ENCODE peak calls at places on chromosomes 1 and 21, in six cellular contexts. One of them, this sample, is unnamed. For H3K36me3, the result is how much of the 10 kb centered on the place peaks cover.

GRCh38 chr1:111705841-111706240 is 33.4 kb downstream of the INKA2 start:
- DNase-seq in DND-41: no peak
- DNase-seq in fibroblast of lung: no peak
- DNase-seq in endodermal cell: no peak
- DNase-seq in GM23248: no peak
- DNase-seq in neural progenitor cell: no peak
- DNase-seq in this sample: no peak

GRCh38 chr21:38678827-38679226 is 126.9 kb upstream of the ETS2 start:
- DNase-seq in endodermal cell: no peak
- DNase-seq in DND-41: no peak
- DNase-seq in fibroblast of lung: no peak
- DNase-seq in GM23248: no peak
- DNase-seq in neural progenitor cell: no peak
- DNase-seq in this sample: no peak

GRCh38 chr21:38289697-38290096 is 32.9 kb downstream of the KCNJ15 start:
- DNase-seq in DND-41: no peak
- DNase-seq in endodermal cell: no peak
- DNase-seq in neural progenitor cell: no peak
- DNase-seq in GM23248: peak
- DNase-seq in fibroblast of lung: peak
- DNase-seq in this sample: no peak

GRCh38 chr1:112298558-112298957 is 97.5 kb upstream of the CTTNBP2NL start:
- DNase-seq in endodermal cell: peak
- DNase-seq in DND-41: peak
- DNase-seq in fibroblast of lung: peak
- DNase-seq in neural progenitor cell: peak
- DNase-seq in GM23248: peak
- DNase-seq in this sample: peak

GRCh38 chr1:1777510-1777909 is 760 bp downstream of the NADK start:
- DNase-seq in GM23248: peak
- DNase-seq in DND-41: no peak
- DNase-seq in endodermal cell: no peak
- DNase-seq in neural progenitor cell: peak
- DNase-seq in fibroblast of lung: peak
- DNase-seq in this sample: peak

GRCh38 chr1:11930571-11931445 is 3.7 kb upstream of the PLOD1 start:
- DNase-seq in endodermal cell: no peak
- DNase-seq in neural progenitor cell: no peak
- DNase-seq in DND-41: no peak
- DNase-seq in GM23248: peak
- DNase-seq in fibroblast of lung: peak
- DNase-seq in this sample: no peak

GRCh38 chr1:33143698-33144097 is 38.1 kb downstream of the TRIM62 start:
- DNase-seq in fibroblast of lung: peak
- DNase-seq in endodermal cell: no peak
- DNase-seq in GM23248: peak
- DNase-seq in neural progenitor cell: no peak
- DNase-seq in DND-41: no peak
- DNase-seq in this sample: no peak

GRCh38 chr1:156104065-156104810 is 10.3 kb upstream of the LMNA start:
- DNase-seq in endodermal cell: peak
- DNase-seq in neural progenitor cell: no peak
- DNase-seq in fibroblast of lung: peak
- DNase-seq in DND-41: no peak
- DNase-seq in GM23248: peak
- DNase-seq in this sample: peak

GRCh38 chr1:48878191-48878940 is 101.7 kb upstream of the BEND5 start:
- DNase-seq in GM23248: peak
- DNase-seq in fibroblast of lung: peak
- DNase-seq in endodermal cell: no peak
- DNase-seq in DND-41: no peak
- DNase-seq in neural progenitor cell: no peak
- DNase-seq in this sample: no peak

GRCh38 chr1:12076425-12077005 is 13.4 kb downstream of the TNFRSF8 start:
- DNase-seq in endodermal cell: no peak
- DNase-seq in fibroblast of lung: no peak
- DNase-seq in neural progenitor cell: no peak
- DNase-seq in GM23248: no peak
- DNase-seq in DND-41: no peak
- DNase-seq in this sample: no peak

GRCh38 chr1:104084380-104084779 is 334.7 kb downstream of the AMY1C start:
- DNase-seq in GM23248: no peak
- DNase-seq in fibroblast of lung: no peak
- DNase-seq in neural progenitor cell: no peak
- DNase-seq in DND-41: no peak
- DNase-seq in endodermal cell: no peak
- DNase-seq in this sample: no peak

GRCh38 chr1:229097356-229097755 is 173.6 kb upstream of the RAB4A start:
- DNase-seq in DND-41: no peak
- DNase-seq in fibroblast of lung: no peak
- DNase-seq in endodermal cell: peak
- DNase-seq in neural progenitor cell: no peak
- DNase-seq in GM23248: no peak
- DNase-seq in this sample: no peak

GRCh38 chr1:23752909-23753308 is 9.6 kb downstream of the ELOA start:
- DNase-seq in GM23248: no peak
- DNase-seq in fibroblast of lung: no peak
- DNase-seq in endodermal cell: no peak
- DNase-seq in neural progenitor cell: no peak
- DNase-seq in DND-41: no peak
- DNase-seq in this sample: no peak

GRCh38 chr1:2103266-2103900 is 53.2 kb downstream of the PRKCZ start:
- DNase-seq in fibroblast of lung: no peak
- DNase-seq in endodermal cell: no peak
- DNase-seq in DND-41: no peak
- DNase-seq in neural progenitor cell: no peak
- DNase-seq in GM23248: no peak
- DNase-seq in this sample: no peak

GRCh38 chr1:151311589-151312331 is 15.5 kb downstream of the PI4KB start:
- DNase-seq in GM23248: peak
- DNase-seq in DND-41: no peak
- DNase-seq in fibroblast of lung: peak
- DNase-seq in neural progenitor cell: no peak
- DNase-seq in endodermal cell: no peak
- DNase-seq in this sample: peak

GRCh38 chr1:89894210-89894668 is 73.4 kb downstream of the LRRC8D start:
- DNase-seq in GM23248: peak
- DNase-seq in endodermal cell: no peak
- DNase-seq in DND-41: no peak
- DNase-seq in fibroblast of lung: peak
- DNase-seq in neural progenitor cell: no peak
- DNase-seq in this sample: no peak

GRCh38 chr21:21714396-21714795 is 716.2 kb downstream of the NCAM2 start:
- DNase-seq in fibroblast of lung: peak
- DNase-seq in endodermal cell: no peak
- DNase-seq in neural progenitor cell: no peak
- DNase-seq in GM23248: peak
- DNase-seq in DND-41: no peak
- DNase-seq in this sample: no peak

GRCh38 chr1:40834968-40835545 is 27.1 kb downstream of the CITED4 start:
- DNase-seq in endodermal cell: no peak
- DNase-seq in DND-41: no peak
- DNase-seq in neural progenitor cell: no peak
- DNase-seq in fibroblast of lung: no peak
- DNase-seq in GM23248: no peak
- DNase-seq in this sample: no peak

GRCh38 chr1:201332616-201333335 is 44.7 kb downstream of the TNNT2 start:
- DNase-seq in fibroblast of lung: no peak
- DNase-seq in endodermal cell: no peak
- DNase-seq in neural progenitor cell: no peak
- DNase-seq in GM23248: no peak
- DNase-seq in DND-41: no peak
- DNase-seq in this sample: no peak

GRCh38 chr1:201335174-201335870 is 42.2 kb downstream of the TNNT2 start:
- DNase-seq in GM23248: no peak
- DNase-seq in endodermal cell: no peak
- DNase-seq in neural progenitor cell: no peak
- DNase-seq in DND-41: no peak
- DNase-seq in fibroblast of lung: no peak
- DNase-seq in this sample: no peak

GRCh38 chr1:201334325-201335173 is 42.9 kb downstream of the TNNT2 start:
- DNase-seq in DND-41: no peak
- DNase-seq in neural progenitor cell: no peak
- DNase-seq in fibroblast of lung: no peak
- DNase-seq in endodermal cell: no peak
- DNase-seq in GM23248: peak
- DNase-seq in this sample: no peak

GRCh38 chr1:201335901-201336300 is 41.6 kb downstream of the TNNT2 start:
- DNase-seq in DND-41: no peak
- DNase-seq in endodermal cell: no peak
- DNase-seq in neural progenitor cell: no peak
- DNase-seq in fibroblast of lung: no peak
- DNase-seq in GM23248: no peak
- DNase-seq in this sample: no peak

GRCh38 chr1:201336711-201337450 is 40.6 kb downstream of the TNNT2 start:
- DNase-seq in GM23248: no peak
- DNase-seq in DND-41: no peak
- DNase-seq in endodermal cell: no peak
- DNase-seq in neural progenitor cell: no peak
- DNase-seq in fibroblast of lung: no peak
- DNase-seq in this sample: no peak
- H3K4me3 ChIP-seq in GM23248: no peak
- H3K4me3 ChIP-seq in DND-41: no peak
- H3K4me3 ChIP-seq in endodermal cell: no peak
- H3K4me3 ChIP-seq in neural progenitor cell: no peak
- H3K4me3 ChIP-seq in fibroblast of lung: no peak
- H3K4me3 ChIP-seq in this sample: no peak

GRCh38 chr1:245156041-245156735 is 1.4 kb downstream of the KIF26B start:
- DNase-seq in neural progenitor cell: peak
- DNase-seq in fibroblast of lung: peak
- DNase-seq in DND-41: peak
- DNase-seq in GM23248: peak
- DNase-seq in endodermal cell: peak
- DNase-seq in this sample: peak

GRCh38 chr1:245154429-245155185 is at the start of gene KIF26B:
- DNase-seq in DND-41: peak
- DNase-seq in neural progenitor cell: peak
- DNase-seq in endodermal cell: peak
- DNase-seq in fibroblast of lung: peak
- DNase-seq in GM23248: peak
- DNase-seq in this sample: peak

GRCh38 chr1:245153645-245154428 is 948 bp upstream of the KIF26B start:
- DNase-seq in DND-41: no peak
- DNase-seq in fibroblast of lung: peak
- DNase-seq in neural progenitor cell: peak
- DNase-seq in endodermal cell: peak
- DNase-seq in GM23248: peak
- DNase-seq in this sample: peak

GRCh38 chr1:245156736-245157505 is 2.1 kb downstream of the KIF26B start:
- DNase-seq in fibroblast of lung: peak
- DNase-seq in neural progenitor cell: peak
- DNase-seq in GM23248: peak
- DNase-seq in endodermal cell: peak
- DNase-seq in DND-41: peak
- DNase-seq in this sample: peak

GRCh38 chr1:245155186-245156040 is 628 bp downstream of the KIF26B start:
- DNase-seq in endodermal cell: peak
- DNase-seq in fibroblast of lung: peak
- DNase-seq in GM23248: peak
- DNase-seq in DND-41: no peak
- DNase-seq in neural progenitor cell: peak
- DNase-seq in this sample: no peak
- H3K9ac ChIP-seq in endodermal cell: peak
- H3K9ac ChIP-seq in fibroblast of lung: peak
- H3K9ac ChIP-seq in GM23248: peak
- H3K9ac ChIP-seq in DND-41: peak
- H3K9ac ChIP-seq in neural progenitor cell: no peak
- H3K9ac ChIP-seq in this sample: no peak

DNA sequence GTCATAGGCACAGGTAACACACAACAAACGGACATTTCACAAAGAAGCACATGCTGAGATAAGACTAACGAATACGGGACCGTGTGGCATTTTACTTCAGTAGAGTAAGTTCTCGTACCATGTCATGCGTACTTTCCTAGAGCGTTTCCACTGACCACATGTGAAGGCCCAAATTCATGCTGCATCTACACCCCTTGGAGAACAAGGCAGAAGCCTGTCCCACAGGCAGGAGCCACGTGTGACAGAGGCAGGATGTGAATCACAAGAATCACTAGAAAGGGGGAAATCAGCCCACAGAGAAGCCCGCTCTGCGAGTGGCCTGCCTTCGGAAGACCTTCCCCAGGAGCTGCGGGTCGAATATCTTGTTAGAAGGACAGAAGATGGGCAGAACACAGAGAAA is 41.8 kb downstream of the URB1 start:
- DNase-seq in GM23248: no peak
- DNase-seq in fibroblast of lung: no peak
- DNase-seq in endodermal cell: no peak
- DNase-seq in DND-41: no peak
- DNase-seq in neural progenitor cell: no peak
- DNase-seq in this sample: no peak
- H3K36me3 ChIP-seq in GM23248: half or more
- H3K36me3 ChIP-seq in fibroblast of lung: under half
- H3K36me3 ChIP-seq in endodermal cell: half or more
- H3K36me3 ChIP-seq in DND-41: half or more
- H3K36me3 ChIP-seq in neural progenitor cell: under half
- H3K36me3 ChIP-seq in this sample: under half

GRCh38 chr1:34887593-34887992 is 28.0 kb upstream of the SMIM12 start:
- DNase-seq in fibroblast of lung: no peak
- DNase-seq in endodermal cell: peak
- DNase-seq in GM23248: no peak
- DNase-seq in DND-41: no peak
- DNase-seq in neural progenitor cell: no peak
- DNase-seq in this sample: no peak

GRCh38 chr1:34885405-34886247 is 26.1 kb upstream of the SMIM12 start:
- DNase-seq in neural progenitor cell: peak
- DNase-seq in DND-41: no peak
- DNase-seq in GM23248: peak
- DNase-seq in fibroblast of lung: peak
- DNase-seq in endodermal cell: peak
- DNase-seq in this sample: peak

GRCh38 chr1:34884536-34884935 is 25.0 kb upstream of the SMIM12 start:
- DNase-seq in DND-41: no peak
- DNase-seq in GM23248: no peak
- DNase-seq in endodermal cell: no peak
- DNase-seq in fibroblast of lung: no peak
- DNase-seq in neural progenitor cell: no peak
- DNase-seq in this sample: no peak

GRCh38 chr1:34889705-34890104 is 30.2 kb upstream of the SMIM12 start:
- DNase-seq in fibroblast of lung: no peak
- DNase-seq in neural progenitor cell: no peak
- DNase-seq in DND-41: no peak
- DNase-seq in endodermal cell: peak
- DNase-seq in GM23248: no peak
- DNase-seq in this sample: no peak

GRCh38 chr1:34884961-34885360 is 25.4 kb upstream of the SMIM12 start:
- DNase-seq in DND-41: no peak
- DNase-seq in fibroblast of lung: no peak
- DNase-seq in neural progenitor cell: peak
- DNase-seq in GM23248: no peak
- DNase-seq in endodermal cell: peak
- DNase-seq in this sample: no peak
- H3K4me3 ChIP-seq in DND-41: no peak
- H3K4me3 ChIP-seq in fibroblast of lung: no peak
- H3K4me3 ChIP-seq in neural progenitor cell: peak
- H3K4me3 ChIP-seq in GM23248: no peak
- H3K4me3 ChIP-seq in endodermal cell: no peak
- H3K4me3 ChIP-seq in this sample: no peak